ENCODE peak calls at places on chromosomes 12 and 14, in six cellular contexts. M is stomach, Q is suprapubic skin, O is uterus, K is A549, L is right lobe of liver. C is an unnamed sample.

GRCh38 chr12:110577717-110578521 is 5.2 kb downstream of the PPTC7 start:
- DNase-seq in Q (no peak), L (no peak), K (peak; percentile 48), O (no peak), M (no peak), C (no peak)

GRCh38 chr12:53623526-53623925 is 2.7 kb downstream of the ATF7 start:
- DNase-seq in O (no peak), K (peak; percentile 35), M (no peak), Q (no peak), L (no peak), C (no peak)

GRCh38 chr12:128829870-128830504 is 6.2 kb upstream of the SLC15A4 start:
- DNase-seq in M (peak; percentile 25), K (no peak), L (no peak), O (no peak), Q (no peak), C (no peak)

GRCh38 chr12:71240941-71241340 is 83.1 kb upstream of the TSPAN8 start:
- DNase-seq in Q (no peak), L (no peak), K (no peak), O (no peak), M (no peak), C (no peak)

GRCh38 chr12:10190558-10191388 is 11.9 kb downstream of the TMEM52B start:
- DNase-seq in M (peak; percentile 56), K (peak; percentile 78), Q (no peak), L (no peak), O (peak; percentile 37), C (no peak)

GRCh38 chr12:4496145-4496838 is 42.4 kb upstream of the RAD51AP1 start:
- DNase-seq in Q (no peak), O (no peak), K (no peak), M (no peak), L (no peak), C (no peak)

GRCh38 chr14:59664741-59665140 is 88.1 kb upstream of the CCDC175 start:
- DNase-seq in L (no peak), O (no peak), Q (no peak), M (no peak), K (no peak), C (no peak)

GRCh38 chr14:70754989-70755388 is 54.3 kb downstream of the MAP3K9 start:
- DNase-seq in L (no peak), M (peak; percentile 57), O (no peak), Q (no peak), K (peak; percentile 82), C (no peak)

GRCh38 chr12:87272846-87273245 is 756.4 kb downstream of the C12orf50 start:
- DNase-seq in K (no peak), Q (no peak), O (no peak), M (no peak), L (no peak), C (no peak)

GRCh38 chr14:22820731-22821130 is 5.5 kb upstream of the SLC7A7 start:
- DNase-seq in O (no peak), M (no peak), Q (no peak), K (peak; percentile 28), L (no peak), C (no peak)

GRCh38 chr14:61502459-61503093 is 181.2 kb downstream of the PRKCH start:
- DNase-seq in O (no peak), M (no peak), L (no peak), Q (no peak), K (no peak), C (no peak)

GRCh38 chr14:35369701-35370191 is 34.8 kb downstream of the NFKBIA start:
- DNase-seq in O (peak; percentile 54), M (no peak), K (peak; percentile 73), L (no peak), Q (no peak), C (no peak)

GRCh38 chr14:75876526-75876925 is 105.3 kb downstream of the TGFB3 start:
- DNase-seq in Q (no peak), M (no peak), L (no peak), K (no peak), O (no peak), C (no peak)

GRCh38 chr12:107801150-107801549 is 26.6 kb downstream of the ASCL4 start:
- DNase-seq in M (no peak), Q (no peak), O (no peak), K (no peak), L (no peak), C (no peak)

GRCh38 chr12:85405781-85406522 is 125.9 kb downstream of the ALX1 start:
- DNase-seq in K (no peak), L (no peak), O (no peak), Q (no peak), M (no peak), C (no peak)

GRCh38 chr12:16347391-16348298 is at the start of gene MGST1:
- DNase-seq in Q (peak; percentile 84), L (peak; percentile 92), M (peak; percentile 79), O (peak; percentile 19), K (peak; percentile 88), C (no peak)

GRCh38 chr14:42113358-42114070 is 506.8 kb downstream of the LRFN5 start:
- DNase-seq in K (no peak), M (no peak), O (no peak), L (no peak), Q (no peak), C (no peak)

GRCh38 chr12:115079760-115080159 is 395.8 kb upstream of the TBX3 start:
- DNase-seq in K (no peak), M (no peak), L (no peak), O (no peak), Q (no peak), C (no peak)

GRCh38 chr14:50865677-50866076 is 6.2 kb upstream of the ABHD12B start:
- DNase-seq in K (no peak), M (no peak), L (no peak), O (no peak), Q (no peak), C (no peak)

GRCh38 chr12:64181504-64182291 is 40.4 kb downstream of the KICS2 start:
- DNase-seq in M (peak; percentile 44), Q (no peak), K (peak; percentile 90), O (peak; percentile 67), L (no peak), C (peak; percentile 52)
- TF ChIP-seq CTCF in M (peak; percentile 52), Q (peak; percentile 35), K (peak; percentile 74), O (peak; percentile 77), L (peak; percentile 68), C (peak; percentile 46)

GRCh38 chr14:103550451-103551337 is 11.8 kb downstream of the BAG5 start:
- DNase-seq in L (peak; percentile 46), M (no peak), K (no peak), Q (peak; percentile 76), O (peak; percentile 36), C (no peak)

GRCh38 chr14:103547941-103548462 is 14.5 kb downstream of the BAG5 start:
- DNase-seq in L (no peak), Q (peak; percentile 74), K (no peak), M (no peak), O (no peak), C (no peak)

GRCh38 chr14:103548463-103549351 is 13.8 kb downstream of the BAG5 start:
- DNase-seq in Q (peak; percentile 77), M (no peak), L (no peak), K (no peak), O (no peak), C (no peak)

GRCh38 chr14:103551338-103551762 is 11.1 kb downstream of the BAG5 start:
- DNase-seq in M (no peak), Q (peak; percentile 84), K (no peak), L (peak; percentile 55), O (peak; percentile 73), C (no peak)

DNA sequence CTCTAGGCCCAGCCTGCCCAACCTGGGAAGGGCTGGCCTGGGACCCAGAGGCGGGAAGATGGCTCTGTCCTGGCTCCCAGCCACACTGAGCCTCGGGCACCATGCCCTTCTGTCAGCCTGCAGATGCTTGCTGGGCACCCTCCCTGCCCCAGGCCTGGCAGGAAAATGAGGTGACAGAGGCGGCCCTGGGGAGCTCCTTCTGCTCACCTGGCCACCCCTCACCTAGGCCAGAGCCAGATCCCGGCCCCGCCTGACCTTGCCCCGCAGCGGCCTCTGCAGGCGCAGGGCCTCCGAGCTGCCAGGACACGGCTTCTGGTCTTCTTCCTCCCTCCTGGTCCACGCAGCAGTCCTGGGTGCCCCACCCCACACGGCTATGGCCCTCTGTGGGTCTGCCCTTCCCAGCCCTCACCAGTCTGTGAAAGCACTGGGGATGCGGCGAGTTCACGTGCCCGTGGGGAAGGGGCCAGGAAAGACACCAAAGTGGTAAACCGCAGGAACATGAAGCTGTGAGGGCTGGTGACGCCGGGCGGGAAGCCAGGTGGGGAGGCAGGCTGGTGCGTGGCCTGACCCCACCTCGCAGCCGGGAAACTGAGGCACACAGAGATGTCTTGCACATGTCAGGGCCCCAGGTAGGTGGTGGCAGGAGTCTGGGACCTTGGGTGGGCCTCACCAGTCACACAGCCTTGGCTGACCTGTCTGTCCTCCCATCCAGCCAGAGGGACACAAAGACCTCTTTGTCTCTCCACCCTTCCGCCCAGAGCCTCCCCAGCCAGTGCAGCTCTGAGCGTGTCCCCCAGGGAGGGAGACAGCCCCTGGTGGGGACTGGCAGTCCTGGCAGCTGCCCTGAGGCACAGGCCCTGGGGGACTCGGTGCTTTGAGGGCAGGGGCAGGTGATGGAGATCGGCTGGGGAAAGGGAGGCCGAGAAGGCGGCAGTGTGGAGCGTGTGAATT is 12.8 kb downstream of the BAG5 start:
- DNase-seq in K (no peak), M (no peak), O (peak; percentile 30), L (peak; percentile 51), Q (peak; percentile 78), C (no peak)
- H3K4me1 ChIP-seq in K (peaks cover 14% of the 10 kb centered on the region), M (peaks cover 32% of the 10 kb centered on the region), O (peaks cover 8% of the 10 kb centered on the region), L (no peaks in the 10 kb centered on the region), Q (peaks cover 71% of the 10 kb centered on the region), C (peaks cover 48% of the 10 kb centered on the region)

GRCh38 chr14:105067969-105068301 is 2.7 kb upstream of the GPR132 start:
- DNase-seq in O (no peak), M (no peak), K (no peak), L (no peak), Q (no peak), C (no peak)

GRCh38 chr14:105067140-105067968 is 2.1 kb upstream of the GPR132 start:
- DNase-seq in Q (no peak), M (no peak), O (no peak), K (no peak), L (no peak), C (no peak)

GRCh38 chr14:105064721-105065143 is 498 bp downstream of the GPR132 start:
- DNase-seq in M (no peak), O (no peak), L (peak; percentile 68), K (no peak), Q (no peak), C (no peak)

GRCh38 chr14:105065280-105066228 is at the start of gene GPR132:
- DNase-seq in O (no peak), K (no peak), Q (peak; percentile 82), M (peak; percentile 63), L (peak; percentile 65), C (no peak)

GRCh38 chr14:105066285-105067071 is 1.2 kb upstream of the GPR132 start:
- DNase-seq in L (peak; percentile 47), M (no peak), O (no peak), Q (peak; percentile 76), K (no peak), C (no peak)
- H3K27ac ChIP-seq in L (no peak overlapping the region), M (peak overlapping the region; percentile 70), O (no peak overlapping the region), Q (no peak overlapping the region), K (no peak overlapping the region), C (no peak overlapping the region)

DNA sequence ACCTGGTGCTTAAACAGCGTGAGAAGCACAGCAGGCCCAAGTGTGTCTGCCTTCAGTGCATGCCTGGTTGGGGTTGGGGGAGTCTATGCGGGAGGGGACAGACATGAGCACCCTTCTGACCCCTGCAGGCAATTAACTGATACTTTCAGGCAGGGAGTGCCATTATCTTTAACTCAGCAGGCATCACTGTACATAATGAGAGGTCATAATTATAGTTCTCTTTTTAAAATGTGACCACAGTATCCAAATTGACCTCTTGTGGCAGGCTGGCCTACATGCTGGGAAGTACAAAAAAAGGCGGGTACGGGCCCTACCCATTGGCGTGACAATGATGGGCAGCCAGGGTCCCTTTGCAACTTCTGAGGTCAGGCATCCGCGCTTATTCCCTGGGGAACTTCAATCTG is 209.1 kb downstream of the FOXN3 start:
- DNase-seq in Q (no peak), O (no peak), L (no peak), K (no peak), M (no peak), C (no peak)
- TF ChIP-seq CTCF in Q (no peak), O (no peak), L (no peak), K (no peak), M (no peak), C (no peak)

C was measured in thoracic aorta.